ENCODE peak calls at places on chromosomes 16 and 17, in five cellular contexts. G, X, I, Q and J are unnamed samples.

GRCh38 chr16:87555647-87556046 is 46.7 kb upstream of the JPH3 start:
- DNase-seq in I (no peak), Q (no peak), G (no peak), X (no peak), J (no peak)

GRCh38 chr16:48300391-48300856 is 53.1 kb upstream of the ABCC11 start:
- DNase-seq in I (no peak), G (no peak), Q (peak; percentile 30), X (no peak), J (peak; percentile 12)

GRCh38 chr17:27502526-27503324 is 46.5 kb downstream of the KSR1 start:
- DNase-seq in Q (no peak), X (no peak), G (no peak), I (no peak), J (no peak)

GRCh38 chr17:8117980-8118768 is at the start of gene ALOXE3:
- DNase-seq in I (no peak), G (no peak), X (peak; percentile 49), Q (peak; percentile 41), J (peak; percentile 82)

GRCh38 chr17:68910256-68910705 is 44.9 kb downstream of the ABCA8 start:
- DNase-seq in X (no peak), Q (peak; percentile 3), I (no peak), G (no peak), J (no peak)

GRCh38 chr17:72373910-72374741 is 253.3 kb downstream of the SOX9 start:
- DNase-seq in X (no peak), I (no peak), G (no peak), Q (no peak), J (no peak)

GRCh38 chr17:42792545-42792944 is 6.0 kb downstream of the COA3 start:
- DNase-seq in Q (no peak), X (no peak), G (no peak), I (no peak), J (no peak)

GRCh38 chr16:47019563-47019962 is 46.1 kb upstream of the DNAJA2 start:
- DNase-seq in I (no peak), X (no peak), Q (no peak), G (no peak), J (no peak)

GRCh38 chr17:40107266-40107980 is 7.0 kb upstream of the NR1D1 start:
- DNase-seq in G (no peak), X (peak; percentile 41), Q (no peak), I (no peak), J (no peak)

GRCh38 chr17:67477687-67478086 is 100.6 kb downstream of the PITPNC1 start:
- DNase-seq in I (no peak), G (no peak), Q (no peak), X (no peak), J (no peak)

GRCh38 chr16:88815901-88816589 is 4.3 kb upstream of the APRT start:
- DNase-seq in G (no peak), Q (no peak), X (peak; percentile 35), I (no peak), J (peak; percentile 46)

GRCh38 chr16:55475919-55476318 is 3.1 kb upstream of the MMP2 start:
- DNase-seq in Q (no peak), X (no peak), I (no peak), G (no peak), J (no peak)

GRCh38 chr17:21041753-21042433 is 918 bp downstream of the USP22 start:
- DNase-seq in I (no peak), G (peak; percentile 58), X (peak; percentile 71), Q (peak; percentile 87), J (peak; percentile 71)

GRCh38 chr17:50301891-50302584 is 27.8 kb downstream of the TMEM92 start:
- DNase-seq in Q (no peak), G (no peak), I (no peak), X (no peak), J (no peak)

GRCh38 chr17:50303051-50303450 is 28.8 kb downstream of the TMEM92 start:
- DNase-seq in X (no peak), Q (no peak), I (no peak), G (no peak), J (no peak)

GRCh38 chr17:50298018-50298417 is 23.8 kb downstream of the TMEM92 start:
- DNase-seq in X (no peak), Q (no peak), G (no peak), I (no peak), J (no peak)

GRCh38 chr17:50297407-50297865 is 23.2 kb downstream of the TMEM92 start:
- DNase-seq in Q (peak; percentile 82), I (no peak), X (peak; percentile 75), G (peak; percentile 50), J (peak; percentile 81)

GRCh38 chr17:50299776-50300175 is 25.5 kb downstream of the TMEM92 start:
- DNase-seq in I (no peak), G (no peak), X (no peak), Q (no peak), J (no peak)
- TF ChIP-seq EP300 in I (no peak), G (no peak), X (no peak), Q (no peak), J (no peak)

GRCh38 chr17:45197555-45198334 is 23.9 kb upstream of the FMNL1 start:
- DNase-seq in X (peak; percentile 92), I (peak; percentile 54), G (peak; percentile 90), Q (peak; percentile 95), J (peak; percentile 80)
- TF ChIP-seq POLR2A in X (no peak), I (no peak), G (peak; percentile 48), Q (no peak), J (no peak)

GRCh38 chr16:15966420-15967222 is 17.2 kb downstream of the ABCC1 start:
- DNase-seq in Q (no peak), G (no peak), X (no peak), I (no peak), J (peak; percentile 92)
- TF ChIP-seq CEBPB in Q (no peak), G (no peak), X (no peak), I (no peak), J (no peak)

DNA sequence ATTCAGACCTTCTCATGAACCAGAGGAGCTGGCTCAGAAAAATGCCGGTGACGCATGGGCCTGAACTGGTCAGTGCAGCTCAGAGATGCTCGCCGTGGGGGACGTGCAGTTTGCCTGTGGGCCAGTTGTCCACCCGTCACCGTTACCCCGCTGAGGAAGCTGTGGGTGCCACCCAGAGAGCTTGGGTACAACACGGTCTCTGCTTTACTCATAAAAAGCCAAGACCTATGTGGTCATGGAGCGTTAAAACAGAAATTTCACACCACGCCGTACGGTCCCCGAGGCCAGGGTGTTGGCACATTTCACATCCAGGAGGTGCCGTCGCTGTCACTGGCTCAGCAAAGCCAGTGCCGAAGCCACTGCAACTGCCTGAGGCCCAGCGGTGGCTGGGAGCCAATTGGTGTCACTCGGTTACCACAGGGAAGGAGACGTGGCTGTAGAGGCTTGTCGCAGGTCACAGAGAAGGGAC is 120.9 kb downstream of the METRNL start:
- DNase-seq in X (no peak), Q (no peak), G (no peak), I (no peak), J (no peak)
- TF ChIP-seq EP300 in X (no peak), Q (no peak), G (no peak), I (no peak), J (no peak)

GRCh38 chr16:30903002-30903401 is 6.6 kb downstream of the CTF1 start:
- DNase-seq in X (no peak), I (no peak), G (no peak), Q (peak; percentile 77), J (no peak)

GRCh38 chr16:30903596-30903995 is 7.2 kb downstream of the CTF1 start:
- DNase-seq in G (no peak), X (peak; percentile 38), Q (peak; percentile 43), I (no peak), J (no peak)

GRCh38 chr16:30900588-30900987 is 4.2 kb downstream of the CTF1 start:
- DNase-seq in I (no peak), G (no peak), X (peak; percentile 56), Q (no peak), J (no peak)

GRCh38 chr16:30901201-30902069 is 5.0 kb downstream of the CTF1 start:
- DNase-seq in I (no peak), G (no peak), X (peak; percentile 26), Q (peak; percentile 52), J (peak; percentile 42)

GRCh38 chr16:30902070-30902972 is 5.9 kb downstream of the CTF1 start:
- DNase-seq in G (no peak), Q (peak; percentile 88), X (peak; percentile 33), I (no peak), J (peak; percentile 77)
- TF ChIP-seq POLR2A in G (no peak), Q (peak; percentile 60), X (peak; percentile 70), I (peak; percentile 70), J (peak; percentile 59)

GRCh38 chr17:80851277-80851925 is 140.2 kb upstream of the CHMP6 start:
- DNase-seq in G (no peak), I (no peak), X (no peak), Q (no peak), J (no peak)
- TF ChIP-seq CEBPB in G (no peak), I (no peak), X (no peak), Q (no peak), J (no peak)

DNA sequence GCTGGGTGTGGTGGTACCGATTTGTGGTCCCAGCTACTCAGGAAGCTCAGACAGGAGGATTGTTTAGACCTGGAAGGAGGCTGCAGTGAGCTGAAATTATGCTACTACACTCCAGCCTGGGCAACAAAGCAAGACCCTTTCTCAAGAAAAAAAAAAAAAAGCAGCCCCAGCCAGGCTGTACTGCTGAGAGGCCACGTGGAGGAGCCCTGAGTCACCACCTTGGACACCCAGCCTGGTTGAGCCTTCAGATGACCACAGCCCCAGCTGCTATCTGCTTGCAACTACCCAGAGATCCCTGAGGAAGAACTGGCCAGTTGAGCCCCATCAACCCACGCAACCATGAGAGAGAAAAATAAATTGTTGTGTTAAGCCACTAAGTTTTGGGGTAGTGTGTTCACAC is 23.6 kb upstream of the GPRC5C start:
- DNase-seq in I (no peak), Q (peak; percentile 66), X (peak; percentile 71), G (no peak), J (peak; percentile 75)
- TF ChIP-seq EP300 in I (no peak), Q (no peak), X (no peak), G (no peak), J (no peak)

GRCh38 chr17:47949951-47950350 is 7.7 kb downstream of the PRR15L start:
- DNase-seq in X (no peak), G (no peak), Q (no peak), I (no peak), J (no peak)

GRCh38 chr17:47946929-47947397 is 5.6 kb downstream of the PNPO start:
- DNase-seq in I (no peak), G (peak; percentile 47), Q (peak; percentile 88), X (peak; percentile 94), J (peak; percentile 100)

GRCh38 chr17:47948706-47949196 is 7.4 kb downstream of the PNPO start:
- DNase-seq in G (no peak), Q (no peak), I (no peak), X (peak; percentile 91), J (peak; percentile 85)

GRCh38 chr17:47950448-47950847 is 7.2 kb downstream of the PRR15L start:
- DNase-seq in I (no peak), G (no peak), X (peak; percentile 36), Q (no peak), J (no peak)

GRCh38 chr17:47949197-47949759 is 7.9 kb downstream of the PNPO start:
- DNase-seq in X (peak; percentile 80), G (peak; percentile 82), I (peak; percentile 53), Q (peak; percentile 89), J (peak; percentile 85)
- TF ChIP-seq POLR2A in X (no peak), G (no peak), I (no peak), Q (no peak), J (no peak)